ENCODE peak calls at places on chromosomes 2 and 18, in seven cellular contexts. B, J, G, M, S, C and U are unnamed samples.
A peak's percentile ranks its signal among the peaks of the same experiment; 100 is the strongest.

GRCh38 chr2:169822785-169823392 is 1.8 kb downstream of the METTL5 start:
- DNase-seq in B (no peak), J (no peak), G (no peak), M (no peak), S (no peak), C (no peak), U (no peak)

GRCh38 chr2:71603311-71603794 is 150.0 kb downstream of the DYSF start:
- DNase-seq in B (peak; percentile 50), J (no peak), G (no peak), M (no peak), S (peak; percentile 7), C (no peak), U (no peak)

GRCh38 chr2:109418716-109419115 is 195.1 kb downstream of the SEPTIN10 start:
- DNase-seq in B (no peak), J (no peak), G (no peak), M (no peak), S (no peak), C (no peak), U (no peak)

GRCh38 chr2:191521608-191522208 is 156.2 kb upstream of the NABP1 start:
- DNase-seq in B (peak; percentile 51), J (no peak), G (no peak), M (no peak), S (no peak), C (no peak), U (no peak)

GRCh38 chr2:8567469-8568108 is 114.3 kb upstream of the ID2 start:
- DNase-seq in B (peak; percentile 40), J (no peak), G (no peak), M (peak; percentile 9), S (no peak), C (no peak), U (no peak)

GRCh38 chr2:239519081-239519920 is 118.5 kb upstream of the HDAC4 start:
- DNase-seq in B (no peak), J (no peak), G (no peak), M (no peak), S (no peak), C (no peak), U (no peak)

GRCh38 chr18:76821356-76821874 is 942 bp upstream of the ZNF236 start:
- DNase-seq in B (no peak), J (no peak), G (no peak), M (no peak), S (no peak), C (no peak), U (no peak)

GRCh38 chr2:199344012-199344411 is 113.7 kb downstream of the SATB2 start:
- DNase-seq in B (no peak), J (no peak), G (no peak), M (no peak), S (no peak), C (no peak), U (no peak)

GRCh38 chr2:224922142-224922727 is 120.0 kb downstream of the DOCK10 start:
- DNase-seq in B (peak; percentile 16), J (no peak), G (no peak), M (no peak), S (no peak), C (no peak), U (no peak)

GRCh38 chr2:167048829-167049228 is 160.5 kb downstream of the XIRP2 start:
- DNase-seq in B (no peak), J (no peak), G (no peak), M (no peak), S (no peak), C (no peak), U (no peak)

GRCh38 chr18:64444819-64445218 is 295.9 kb upstream of the LINC00305 start:
- DNase-seq in B (no peak), J (no peak), G (no peak), M (no peak), S (no peak), C (no peak), U (no peak)

GRCh38 chr2:112579280-112579679 is 5.1 kb upstream of the CHCHD5 start:
- DNase-seq in B (peak; percentile 86), J (no peak), G (no peak), M (no peak), S (no peak), C (no peak), U (no peak)

GRCh38 chr2:95282458-95282857 is 8.2 kb downstream of the PROM2 start:
- DNase-seq in B (no peak), J (no peak), G (no peak), M (no peak), S (no peak), C (no peak), U (no peak)

GRCh38 chr18:61635901-61636528 is 256.8 kb downstream of the RNF152 start:
- DNase-seq in B (peak; percentile 68), J (peak; percentile 75), G (no peak), M (peak; percentile 15), S (peak; percentile 86), C (no peak), U (peak; percentile 86)

GRCh38 chr18:34834897-34835296 is 124.8 kb downstream of the DTNA start:
- DNase-seq in B (peak; percentile 9), J (no peak), G (no peak), M (no peak), S (no peak), C (no peak), U (no peak)

GRCh38 chr2:120541553-120541932 is 194.1 kb upstream of the GLI2 start:
- DNase-seq in B (no peak), J (no peak), G (peak; percentile 93), M (no peak), S (no peak), C (no peak), U (no peak)

GRCh38 chr2:120540719-120541552 is 194.7 kb upstream of the GLI2 start:
- DNase-seq in B (no peak), J (no peak), G (no peak), M (no peak), S (no peak), C (no peak), U (no peak)

GRCh38 chr2:120538691-120539420 is 192.9 kb downstream of the INHBB start:
- DNase-seq in B (no peak), J (no peak), G (no peak), M (no peak), S (no peak), C (no peak), U (no peak)

GRCh38 chr2:120539421-120539936 is 193.5 kb downstream of the INHBB start:
- DNase-seq in B (no peak), J (no peak), G (no peak), M (no peak), S (no peak), C (no peak), U (no peak)

GRCh38 chr2:120539937-120540718 is 194.2 kb downstream of the INHBB start:
- DNase-seq in B (peak; percentile 98), J (peak; percentile 51), G (peak; percentile 96), M (no peak), S (peak; percentile 21), C (peak; percentile 76), U (peak; percentile 23)
- H3K27ac ChIP-seq in B (no peak overlapping the region), J (peak overlapping the region; percentile 14), G (peak overlapping the region; percentile 100), M (no peak overlapping the region), S (no peak overlapping the region), C (peak overlapping the region; percentile 57), U (no peak overlapping the region)

DNA sequence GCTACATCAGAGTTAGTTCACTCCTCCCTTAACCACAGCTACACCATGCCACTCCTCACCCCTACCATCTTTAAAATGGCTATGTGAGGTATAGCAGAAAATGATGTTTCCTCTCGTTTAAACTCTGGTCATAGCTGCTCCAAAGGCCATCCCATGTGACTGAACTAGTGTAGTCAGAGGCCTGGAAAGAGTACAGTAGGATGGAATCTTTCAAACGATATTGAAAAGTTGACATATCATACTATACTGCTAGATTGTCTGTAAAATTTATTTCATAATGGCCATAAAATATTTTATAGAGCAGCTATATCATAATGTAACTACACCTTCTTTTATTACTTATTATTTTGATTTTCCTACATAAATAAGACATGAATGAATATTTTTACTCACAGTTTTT is 8.9 kb upstream of the ITPRID2 start:
- DNase-seq in B (no peak), J (no peak), G (no peak), M (no peak), S (no peak), C (no peak), U (no peak)
- H3K27ac ChIP-seq in B (no peak overlapping the region), J (no peak overlapping the region), G (no peak overlapping the region), M (no peak overlapping the region), S (no peak overlapping the region), C (no peak overlapping the region), U (no peak overlapping the region)

GRCh38 chr18:27378396-27379094 is 193.4 kb upstream of the CHST9 start:
- DNase-seq in B (peak; percentile 7), J (peak; percentile 13), G (peak; percentile 19), M (no peak), S (no peak), C (no peak), U (no peak)
- H3K27ac ChIP-seq in B (no peak overlapping the region), J (no peak overlapping the region), G (peak overlapping the region; percentile 39), M (no peak overlapping the region), S (no peak overlapping the region), C (no peak overlapping the region), U (no peak overlapping the region)

GRCh38 chr18:44453505-44453904 is 227.2 kb upstream of the SETBP1 start:
- DNase-seq in B (no peak), J (no peak), G (no peak), M (no peak), S (no peak), C (no peak), U (no peak)

GRCh38 chr18:44452346-44452745 is 228.3 kb upstream of the SETBP1 start:
- DNase-seq in B (peak; percentile 30), J (peak; percentile 6), G (no peak), M (no peak), S (no peak), C (no peak), U (no peak)

DNA sequence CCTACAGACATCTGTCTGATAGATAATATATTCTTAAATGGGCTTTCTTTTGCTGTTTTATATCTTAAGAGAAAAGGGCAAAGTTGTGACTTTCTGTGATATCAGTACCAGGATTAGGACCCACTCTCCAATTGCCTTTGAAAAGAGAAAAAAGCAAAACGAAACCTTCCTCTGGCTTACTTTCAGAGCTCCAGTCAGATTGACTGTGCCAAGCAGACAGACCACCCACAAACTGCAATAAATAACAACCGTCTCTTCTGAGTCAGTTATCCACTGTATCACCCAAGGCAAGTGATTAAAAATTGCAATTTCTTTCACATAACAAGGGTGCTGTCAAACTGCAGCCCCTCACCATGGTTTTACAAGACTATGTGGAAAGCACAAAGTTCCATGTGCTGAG is 230.5 kb upstream of the SETBP1 start:
- DNase-seq in B (no peak), J (no peak), G (no peak), M (no peak), S (no peak), C (no peak), U (no peak)
- H3K27ac ChIP-seq in B (no peak overlapping the region), J (no peak overlapping the region), G (no peak overlapping the region), M (no peak overlapping the region), S (no peak overlapping the region), C (no peak overlapping the region), U (no peak overlapping the region)

DNA sequence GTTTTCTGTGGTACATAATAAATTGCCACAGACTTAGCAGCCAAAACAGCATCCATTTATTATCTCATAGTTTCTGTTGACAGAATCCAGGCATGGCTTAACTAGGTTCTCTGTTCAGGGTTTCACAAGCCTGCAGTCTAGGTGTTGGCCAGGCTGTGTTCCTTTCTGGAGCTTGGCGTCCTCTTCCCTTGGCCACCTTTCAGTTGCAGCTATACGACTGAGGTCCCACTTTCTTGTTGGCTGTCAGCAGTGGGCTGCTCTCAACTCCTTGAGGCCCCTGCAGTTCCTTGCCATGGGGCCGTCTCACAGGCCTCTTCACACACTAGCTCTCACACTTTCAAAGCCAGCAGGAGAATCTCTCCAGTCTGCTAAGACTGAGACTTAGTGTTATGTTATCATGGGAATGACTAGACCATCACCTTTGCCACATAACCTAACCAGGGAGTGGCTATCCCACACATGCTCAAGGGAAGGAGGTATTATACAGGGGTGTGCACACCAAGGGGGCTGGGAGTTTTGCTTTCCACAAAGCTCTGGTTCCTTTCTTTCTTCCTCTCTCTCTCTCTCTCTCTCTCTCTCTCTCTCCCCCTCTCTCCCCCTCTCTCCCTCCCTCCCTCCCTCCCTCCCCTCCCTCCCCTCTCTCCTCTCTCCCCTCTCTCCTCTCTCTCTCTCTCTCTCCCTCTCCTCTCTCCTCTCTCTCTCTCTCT is 15.8 kb downstream of the RIOK3 start:
- DNase-seq in B (no peak), J (no peak), G (no peak), M (no peak), S (no peak), C (no peak), U (no peak)
- H3K27ac ChIP-seq in B (no peak overlapping the region), J (no peak overlapping the region), G (no peak overlapping the region), M (no peak overlapping the region), S (no peak overlapping the region), C (no peak overlapping the region), U (no peak overlapping the region)